ENCODE peak calls at places on chromosomes 12 and 14, in ten cellular contexts. Q, U, R, Y, L, A, Z, G, C and V are unnamed samples.

GRCh38 chr12:13661005-13661887 is 320.2 kb downstream of the GRIN2B start:
- DNase-seq in Q (peak; percentile 54), U (peak; percentile 61), R (no peak), Y (peak; percentile 15), L (peak; percentile 26), A (no peak), Z (peak; percentile 67), G (peak; percentile 36), C (peak; percentile 17), V (peak; percentile 14)

GRCh38 chr14:103734081-103734888 is 18.7 kb downstream of the ZFYVE21 start:
- DNase-seq in Q (no peak), U (no peak), R (peak; percentile 60), Y (no peak), L (no peak), A (no peak), Z (peak; percentile 59), G (no peak), C (no peak), V (no peak)

GRCh38 chr12:89707992-89708792 is 446 bp downstream of the ATP2B1 start:
- DNase-seq in Q (peak; percentile 47), U (peak; percentile 36), R (peak; percentile 82), Y (no peak), L (peak; percentile 74), A (no peak), Z (peak; percentile 79), G (peak; percentile 29), C (no peak), V (no peak)

GRCh38 chr14:105840266-105841021 is 314.1 kb downstream of the TMEM121 start:
- DNase-seq in Q (no peak), U (no peak), R (peak; percentile 49), Y (no peak), L (no peak), A (no peak), Z (peak; percentile 60), G (no peak), C (no peak), V (no peak)

GRCh38 chr12:124927325-124928094 is 13.1 kb upstream of the UBC start:
- DNase-seq in Q (peak; percentile 95), U (peak; percentile 95), R (peak; percentile 98), Y (no peak), L (peak; percentile 91), A (peak; percentile 99), Z (peak; percentile 96), G (peak; percentile 81), C (peak; percentile 85), V (peak; percentile 97)

GRCh38 chr12:41972196-41972994 is 172.3 kb downstream of the GXYLT1 start:
- DNase-seq in Q (no peak), U (no peak), R (no peak), Y (no peak), L (no peak), A (no peak), Z (no peak), G (no peak), C (no peak), V (no peak)

GRCh38 chr12:34340534-34341361 is 318.5 kb downstream of the ALG10 start:
- DNase-seq in Q (no peak), U (no peak), R (no peak), Y (no peak), L (no peak), A (no peak), Z (no peak), G (no peak), C (no peak), V (no peak)

GRCh38 chr14:71322660-71323250 is 415.5 kb downstream of the PCNX1 start:
- DNase-seq in Q (no peak), U (no peak), R (no peak), Y (no peak), L (no peak), A (no peak), Z (no peak), G (no peak), C (no peak), V (no peak)

GRCh38 chr14:93231129-93231979 is 24.3 kb downstream of the UBR7 start:
- DNase-seq in Q (no peak), U (no peak), R (no peak), Y (no peak), L (peak; percentile 50), A (no peak), Z (no peak), G (peak; percentile 78), C (no peak), V (no peak)

GRCh38 chr14:34009956-34010355 is 59.1 kb upstream of the EGLN3 start:
- DNase-seq in Q (no peak), U (no peak), R (no peak), Y (no peak), L (no peak), A (no peak), Z (no peak), G (no peak), C (no peak), V (no peak)

DNA sequence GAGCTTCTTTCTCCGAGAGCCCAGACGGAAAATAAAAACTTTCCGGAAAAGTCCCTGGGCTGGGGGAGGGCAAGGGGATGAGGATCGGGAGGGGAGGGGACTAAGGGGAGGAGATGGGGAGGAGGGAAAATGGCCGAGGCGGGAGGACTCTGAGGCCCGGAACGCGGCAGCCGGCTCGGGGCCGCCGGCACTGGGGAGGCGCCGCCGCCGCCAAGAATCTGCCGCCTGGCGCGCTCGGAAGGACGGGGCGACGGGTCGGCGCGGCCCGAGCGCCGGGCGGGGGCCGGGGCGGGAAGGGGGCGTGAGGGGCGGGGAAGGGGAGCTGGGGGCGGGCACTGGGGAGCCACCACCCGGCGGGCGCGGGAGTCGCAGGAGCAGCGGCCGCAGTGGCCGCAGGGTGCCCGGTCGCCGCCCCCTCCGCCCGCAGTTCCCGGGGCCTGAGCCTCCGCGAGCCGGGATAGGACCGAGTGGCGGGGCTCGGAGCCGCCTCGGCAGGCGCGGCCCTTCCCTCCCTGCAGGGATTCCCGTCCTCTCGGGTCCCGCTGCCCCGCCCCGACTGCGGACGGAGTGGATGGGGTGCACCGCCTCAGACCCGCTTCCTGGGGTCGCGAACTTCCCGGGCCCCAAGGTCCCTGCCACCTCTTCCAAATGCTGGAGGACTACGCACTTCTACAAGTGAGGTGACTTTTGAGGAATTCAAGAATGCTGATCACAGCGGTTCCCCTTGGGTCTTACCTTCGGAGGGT is at the start of gene PRKD1:
- DNase-seq in Q (peak; percentile 51), U (peak; percentile 65), R (peak; percentile 68), Y (no peak), L (peak; percentile 72), A (no peak), Z (peak; percentile 78), G (peak; percentile 65), C (peak; percentile 28), V (peak; percentile 28)
- TF ChIP-seq EP300 in Q (no peak), U (no peak), R (no peak), Y (no peak), L (no peak), A (no peak), Z (no peak), G (no peak), C (no peak), V (no peak)

GRCh38 chr12:9240776-9241175 is 32.6 kb upstream of the PZP start:
- DNase-seq in Q (no peak), U (no peak), R (no peak), Y (no peak), L (no peak), A (no peak), Z (no peak), G (no peak), C (no peak), V (no peak)
- H3K4me1 ChIP-seq in Q (no peaks in the 10 kb centered on the region), U (no peaks in the 10 kb centered on the region), R (peaks cover 5% of the 10 kb centered on the region), Y (no peaks in the 10 kb centered on the region), L (no peaks in the 10 kb centered on the region), A (no peaks in the 10 kb centered on the region), Z (no peaks in the 10 kb centered on the region), G (no peaks in the 10 kb centered on the region), C (peaks cover 47% of the 10 kb centered on the region), V (no peaks in the 10 kb centered on the region)

GRCh38 chr12:116882742-116883141 is 1.5 kb upstream of the HRK start:
- DNase-seq in Q (no peak), U (no peak), R (no peak), Y (no peak), L (no peak), A (no peak), Z (no peak), G (peak; percentile 65), C (no peak), V (no peak)
- TF ChIP-seq CTCF in Q (no peak), U (no peak), R (no peak), Y (no peak), L (no peak), A (no peak), Z (no peak), G (peak; percentile 55), C (peak; percentile 49), V (peak; percentile 16)

GRCh38 chr12:96053476-96054261 is 18.3 kb upstream of the LTA4H start:
- DNase-seq in Q (no peak), U (no peak), R (no peak), Y (no peak), L (no peak), A (no peak), Z (no peak), G (no peak), C (no peak), V (no peak)

GRCh38 chr12:96050139-96050538 is 14.8 kb upstream of the LTA4H start:
- DNase-seq in Q (no peak), U (no peak), R (no peak), Y (no peak), L (no peak), A (no peak), Z (no peak), G (no peak), C (no peak), V (no peak)

GRCh38 chr12:96054262-96054645 is 18.9 kb upstream of the LTA4H start:
- DNase-seq in Q (no peak), U (no peak), R (no peak), Y (no peak), L (no peak), A (no peak), Z (no peak), G (no peak), C (no peak), V (no peak)

GRCh38 chr12:96049096-96049495 is 13.7 kb upstream of the LTA4H start:
- DNase-seq in Q (no peak), U (no peak), R (no peak), Y (no peak), L (no peak), A (no peak), Z (no peak), G (no peak), C (no peak), V (no peak)

GRCh38 chr12:96051756-96052155 is 16.4 kb upstream of the LTA4H start:
- DNase-seq in Q (no peak), U (no peak), R (no peak), Y (no peak), L (no peak), A (no peak), Z (no peak), G (no peak), C (no peak), V (no peak)
- TF ChIP-seq EP300 in Q (no peak), U (no peak), R (no peak), Y (no peak), L (no peak), A (no peak), Z (no peak), G (no peak), C (no peak), V (no peak)